ENCODE peak calls at places on chromosomes 16 and 17, in five cellular contexts. H, O, Y, Q and G are unnamed samples.

GRCh38 chr17:41666708-41667279 is 21.9 kb upstream of the EIF1 start:
- DNase-seq in H (no peak), O (no peak), Y (peak), Q (peak), G (no peak)

GRCh38 chr17:2179615-2180295 is 123.8 kb downstream of the SMG6 start:
- DNase-seq in H (peak), O (peak), Y (peak), Q (peak), G (no peak)

GRCh38 chr16:28081391-28081790 is 17.9 kb upstream of the GSG1L start:
- DNase-seq in H (no peak), O (no peak), Y (no peak), Q (no peak), G (no peak)

GRCh38 chr16:278863-279366 is 1.5 kb upstream of the ARHGDIG start:
- DNase-seq in H (no peak), O (no peak), Y (peak), Q (peak), G (peak)

GRCh38 chr16:81061307-81061640 is 15.8 kb downstream of the C16orf46 start:
- DNase-seq in H (no peak), O (no peak), Y (no peak), Q (no peak), G (no peak)

GRCh38 chr16:57045694-57046381 is 46.5 kb upstream of the CPNE2 start:
- DNase-seq in H (no peak), O (peak), Y (peak), Q (peak), G (peak)

GRCh38 chr17:44637066-44637465 is 19.2 kb upstream of the MEIOC start:
- DNase-seq in H (no peak), O (peak), Y (no peak), Q (no peak), G (no peak)

GRCh38 chr17:4195306-4195705 is 52.3 kb downstream of the CYB5D2 start:
- DNase-seq in H (peak), O (peak), Y (no peak), Q (peak), G (no peak)

GRCh38 chr16:87457051-87457611 is 35.7 kb downstream of the ZCCHC14 start:
- DNase-seq in H (no peak), O (peak), Y (no peak), Q (peak), G (no peak)

GRCh38 chr16:24624102-24624501 is 84.7 kb downstream of the RBBP6 start:
- DNase-seq in H (no peak), O (no peak), Y (no peak), Q (no peak), G (no peak)

GRCh38 chr16:85460983-85461813 is 151.9 kb upstream of the GSE1 start:
- DNase-seq in H (no peak), O (peak), Y (peak), Q (peak), G (no peak)

GRCh38 chr16:48099455-48099854 is 56.3 kb downstream of the ABCC12 start:
- DNase-seq in H (no peak), O (no peak), Y (no peak), Q (no peak), G (no peak)

GRCh38 chr17:32551186-32551955 is 64.6 kb downstream of the CDK5R1 start:
- DNase-seq in H (peak), O (peak), Y (no peak), Q (peak), G (peak)

GRCh38 chr16:89107209-89107582 is 13.5 kb downstream of the ACSF3 start:
- DNase-seq in H (no peak), O (no peak), Y (no peak), Q (no peak), G (no peak)

GRCh38 chr17:69286257-69286656 is 40.7 kb downstream of the ABCA5 start:
- DNase-seq in H (no peak), O (no peak), Y (no peak), Q (peak), G (no peak)

GRCh38 chr17:43380307-43380706 is 18.5 kb upstream of the ARL4D start:
- DNase-seq in H (no peak), O (no peak), Y (no peak), Q (no peak), G (no peak)

GRCh38 chr17:37598145-37598544 is 11.1 kb downstream of the SYNRG start:
- DNase-seq in H (no peak), O (no peak), Y (no peak), Q (no peak), G (no peak)

GRCh38 chr17:45782889-45783592 is 1.1 kb upstream of the CRHR1 start:
- DNase-seq in H (no peak), O (no peak), Y (no peak), Q (no peak), G (no peak)

GRCh38 chr17:81520021-81520894 is 7.7 kb upstream of the ACTG1 start:
- DNase-seq in H (no peak), O (no peak), Y (no peak), Q (no peak), G (no peak)

GRCh38 chr16:31333686-31334649 is 21.0 kb upstream of the ITGAX start:
- DNase-seq in H (no peak), O (no peak), Y (no peak), Q (peak), G (peak)
- TF ChIP-seq CTCF in H (peak), O (no peak), Y (peak), Q (peak), G (peak)

DNA sequence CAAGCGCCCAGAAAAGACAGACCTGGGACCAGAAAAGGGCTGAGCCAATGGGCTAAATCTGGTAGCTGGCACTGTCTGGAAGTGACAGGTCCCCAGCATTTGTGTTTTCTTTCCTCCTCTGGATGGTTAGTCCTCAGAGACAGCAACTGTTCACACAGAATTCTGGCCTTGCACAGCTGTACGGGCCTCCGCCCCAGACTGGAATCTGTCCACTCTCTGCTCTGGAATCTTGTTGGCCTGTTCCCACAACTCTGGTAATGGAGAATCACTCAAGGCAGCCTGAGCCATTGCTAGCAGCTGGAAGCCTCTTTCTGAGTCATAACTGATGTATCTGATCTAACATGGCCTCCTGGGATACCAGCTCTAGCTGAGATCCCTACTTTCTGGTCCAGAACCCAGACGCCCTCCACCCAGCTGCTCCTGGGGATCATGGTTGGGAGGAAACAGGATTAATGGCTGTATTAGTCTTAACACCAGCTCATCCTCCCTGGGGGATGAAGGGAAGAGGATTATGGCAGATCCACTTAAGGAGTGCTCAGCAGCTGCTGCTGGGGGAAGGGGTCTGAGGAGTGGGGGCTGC is 9.1 kb downstream of the ZNF668 start:
- DNase-seq in H (peak), O (peak), Y (no peak), Q (peak), G (no peak)
- H3K4me3 ChIP-seq in H (no peak), O (no peak), Y (no peak), Q (no peak), G (no peak)

DNA sequence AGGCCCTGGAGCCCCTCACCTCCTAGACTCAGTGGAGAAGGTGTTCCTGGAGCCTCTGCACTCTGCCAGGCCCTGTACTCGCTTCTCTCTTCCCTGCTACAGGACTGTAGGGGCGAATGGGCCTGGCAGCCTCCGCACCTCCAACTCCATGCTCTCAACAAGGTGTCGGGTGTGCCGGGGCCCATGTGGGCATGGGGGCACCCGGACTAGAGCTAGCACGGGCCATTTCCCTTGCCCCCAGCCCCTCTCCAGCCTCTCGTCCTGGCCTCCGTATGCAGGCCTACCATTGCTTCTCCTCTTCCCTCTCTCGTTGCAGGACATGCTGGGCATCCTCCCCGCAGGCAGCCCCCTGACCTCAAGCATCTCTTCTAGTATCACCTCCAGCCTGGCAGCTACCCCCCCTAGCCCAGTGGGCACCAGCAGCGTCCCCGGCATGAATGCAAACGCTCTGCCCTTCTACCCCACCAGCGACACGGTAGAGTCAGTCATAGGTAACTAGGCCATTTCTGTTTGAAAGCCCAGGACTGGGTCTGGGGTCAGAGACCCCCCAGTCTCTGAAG is 25.8 kb downstream of the UNC13D start:
- DNase-seq in H (no peak), O (no peak), Y (no peak), Q (no peak), G (no peak)
- TF ChIP-seq CTCF in H (no peak), O (no peak), Y (no peak), Q (no peak), G (no peak)

GRCh38 chr17:47203984-47204721 is 5.0 kb upstream of the MYL4 start:
- DNase-seq in H (no peak), O (no peak), Y (no peak), Q (no peak), G (no peak)
- H3K4me3 ChIP-seq in H (no peak), O (no peak), Y (no peak), Q (no peak), G (no peak)

GRCh38 chr17:80361495-80362220 is 53.3 kb upstream of the ENDOV start:
- DNase-seq in H (no peak), O (no peak), Y (no peak), Q (peak), G (no peak)
- TF ChIP-seq CTCF in H (peak), O (peak), Y (no peak), Q (peak), G (peak)

DNA sequence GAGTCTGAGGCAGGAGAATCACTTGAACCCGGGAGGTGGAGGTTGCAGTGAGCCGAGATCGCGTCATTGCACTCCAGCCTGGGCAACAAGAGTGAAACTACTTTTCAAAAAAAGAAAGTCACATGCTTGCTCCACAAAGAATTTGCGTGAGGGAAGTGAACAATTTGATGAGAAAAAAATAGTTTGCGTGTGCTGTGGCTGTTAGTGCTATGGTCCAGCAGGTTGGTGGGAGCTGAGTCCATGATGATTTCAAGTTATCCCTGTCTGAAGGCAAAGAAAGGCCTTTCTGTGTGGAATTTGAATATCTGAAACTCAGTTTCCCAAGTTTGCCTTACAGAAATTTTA is 21.0 kb downstream of the PRCD start:
- DNase-seq in H (no peak), O (no peak), Y (no peak), Q (no peak), G (no peak)
- H3K4me3 ChIP-seq in H (no peak), O (no peak), Y (no peak), Q (peak), G (peak)

GRCh38 chr16:78002915-78003538 is 19.3 kb upstream of the CLEC3A start:
- DNase-seq in H (peak), O (peak), Y (peak), Q (peak), G (peak)
- TF ChIP-seq CTCF in H (peak), O (peak), Y (peak), Q (peak), G (peak)

DNA sequence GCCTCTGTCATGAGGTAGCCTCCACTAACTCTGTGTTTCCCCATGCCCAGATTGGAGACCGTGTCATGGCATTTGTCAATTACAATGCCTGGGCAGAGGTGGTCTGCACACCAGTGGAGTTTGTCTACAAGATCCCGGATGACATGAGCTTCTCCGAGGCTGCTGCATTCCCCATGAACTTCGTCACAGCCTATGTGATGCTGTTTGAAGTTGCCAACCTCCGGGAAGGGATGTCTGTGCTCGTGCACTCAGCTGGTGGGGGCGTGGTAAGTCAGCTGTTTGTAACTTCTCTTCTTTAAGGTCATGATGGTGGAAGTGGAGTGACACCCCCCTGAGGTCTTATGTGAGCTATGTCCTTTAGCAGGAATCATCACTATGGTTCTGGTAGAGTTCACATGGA is 36.8 kb downstream of the VAT1L start:
- DNase-seq in H (no peak), O (no peak), Y (no peak), Q (no peak), G (no peak)
- H3K4me3 ChIP-seq in H (no peak), O (no peak), Y (no peak), Q (no peak), G (no peak)